ENCODE peak calls at places on chromosome X, in six cellular contexts. One of them, this sample, is unnamed.
A peak's percentile ranks its signal among the peaks of the same experiment; 100 is the strongest.

GRCh38 chrX:111445485-111445884 is 33.5 kb upstream of the DCX start:
- DNase-seq in dorsolateral prefrontal cortex: no peak
- DNase-seq in tibial nerve: no peak
- DNase-seq in fibroblast of the conjunctiva: peak; percentile 16
- DNase-seq in AG20443: peak; percentile 17
- DNase-seq in stimulated activated CD4-positive, alpha-beta T cell treated with anti-CD3 and anti-CD28 coated beads, Interleukin-4, amount 100 ng/mL, for 4 hours: no peak
- DNase-seq in this sample: no peak

GRCh38 chrX:131053076-131053475 is 5.1 kb upstream of the ARHGAP36 start:
- DNase-seq in dorsolateral prefrontal cortex: no peak
- DNase-seq in AG20443: no peak
- DNase-seq in tibial nerve: no peak
- DNase-seq in stimulated activated CD4-positive, alpha-beta T cell treated with anti-CD3 and anti-CD28 coated beads, Interleukin-4, amount 100 ng/mL, for 4 hours: no peak
- DNase-seq in fibroblast of the conjunctiva: no peak
- DNase-seq in this sample: no peak

GRCh38 chrX:53422915-53423268 is 219 bp downstream of the RIBC1 start:
- DNase-seq in stimulated activated CD4-positive, alpha-beta T cell treated with anti-CD3 and anti-CD28 coated beads, Interleukin-4, amount 100 ng/mL, for 4 hours: no peak
- DNase-seq in AG20443: no peak
- DNase-seq in tibial nerve: no peak
- DNase-seq in fibroblast of the conjunctiva: no peak
- DNase-seq in dorsolateral prefrontal cortex: no peak
- DNase-seq in this sample: no peak

GRCh38 chrX:81377329-81377728 is 175.4 kb downstream of the SH3BGRL start:
- DNase-seq in dorsolateral prefrontal cortex: no peak
- DNase-seq in stimulated activated CD4-positive, alpha-beta T cell treated with anti-CD3 and anti-CD28 coated beads, Interleukin-4, amount 100 ng/mL, for 4 hours: no peak
- DNase-seq in tibial nerve: no peak
- DNase-seq in AG20443: peak; percentile 9
- DNase-seq in fibroblast of the conjunctiva: no peak
- DNase-seq in this sample: no peak

GRCh38 chrX:152915541-152916241 is 17.8 kb downstream of the ZNF185 start:
- DNase-seq in AG20443: peak; percentile 54
- DNase-seq in dorsolateral prefrontal cortex: no peak
- DNase-seq in stimulated activated CD4-positive, alpha-beta T cell treated with anti-CD3 and anti-CD28 coated beads, Interleukin-4, amount 100 ng/mL, for 4 hours: no peak
- DNase-seq in fibroblast of the conjunctiva: no peak
- DNase-seq in tibial nerve: no peak
- DNase-seq in this sample: peak; percentile 24

GRCh38 chrX:9312922-9313867 is 151.7 kb upstream of the TBL1X start:
- DNase-seq in AG20443: no peak
- DNase-seq in fibroblast of the conjunctiva: no peak
- DNase-seq in stimulated activated CD4-positive, alpha-beta T cell treated with anti-CD3 and anti-CD28 coated beads, Interleukin-4, amount 100 ng/mL, for 4 hours: peak; percentile 70
- DNase-seq in dorsolateral prefrontal cortex: no peak
- DNase-seq in tibial nerve: peak; percentile 15
- DNase-seq in this sample: peak; percentile 39

GRCh38 chrX:134171661-134172587 is 65.1 kb upstream of the CCDC160 start:
- DNase-seq in tibial nerve: peak; percentile 17
- DNase-seq in stimulated activated CD4-positive, alpha-beta T cell treated with anti-CD3 and anti-CD28 coated beads, Interleukin-4, amount 100 ng/mL, for 4 hours: peak; percentile 23
- DNase-seq in fibroblast of the conjunctiva: no peak
- DNase-seq in dorsolateral prefrontal cortex: no peak
- DNase-seq in AG20443: peak; percentile 6
- DNase-seq in this sample: peak; percentile 27

GRCh38 chrX:150366951-150367545 is 3.9 kb downstream of the MAMLD1 start:
- DNase-seq in fibroblast of the conjunctiva: no peak
- DNase-seq in dorsolateral prefrontal cortex: no peak
- DNase-seq in stimulated activated CD4-positive, alpha-beta T cell treated with anti-CD3 and anti-CD28 coated beads, Interleukin-4, amount 100 ng/mL, for 4 hours: no peak
- DNase-seq in tibial nerve: no peak
- DNase-seq in AG20443: peak; percentile 29
- DNase-seq in this sample: no peak

GRCh38 chrX:11499076-11500044 is 166.4 kb downstream of the ARHGAP6 start:
- DNase-seq in fibroblast of the conjunctiva: peak; percentile 63
- DNase-seq in dorsolateral prefrontal cortex: no peak
- DNase-seq in AG20443: peak; percentile 6
- DNase-seq in stimulated activated CD4-positive, alpha-beta T cell treated with anti-CD3 and anti-CD28 coated beads, Interleukin-4, amount 100 ng/mL, for 4 hours: no peak
- DNase-seq in tibial nerve: no peak
- DNase-seq in this sample: no peak

GRCh38 chrX:22629105-22629725 is 356.5 kb downstream of the CBLL2 start:
- DNase-seq in fibroblast of the conjunctiva: peak; percentile 18
- DNase-seq in tibial nerve: no peak
- DNase-seq in stimulated activated CD4-positive, alpha-beta T cell treated with anti-CD3 and anti-CD28 coated beads, Interleukin-4, amount 100 ng/mL, for 4 hours: no peak
- DNase-seq in AG20443: peak; percentile 37
- DNase-seq in dorsolateral prefrontal cortex: no peak
- DNase-seq in this sample: no peak

GRCh38 chrX:51860679-51861078 is 32.7 kb upstream of the MAGED1 start:
- DNase-seq in fibroblast of the conjunctiva: no peak
- DNase-seq in tibial nerve: no peak
- DNase-seq in stimulated activated CD4-positive, alpha-beta T cell treated with anti-CD3 and anti-CD28 coated beads, Interleukin-4, amount 100 ng/mL, for 4 hours: no peak
- DNase-seq in dorsolateral prefrontal cortex: no peak
- DNase-seq in AG20443: peak; percentile 48
- DNase-seq in this sample: no peak

GRCh38 chrX:53768451-53769246 is 82.1 kb upstream of the HUWE1 start:
- DNase-seq in AG20443: no peak
- DNase-seq in tibial nerve: no peak
- DNase-seq in dorsolateral prefrontal cortex: no peak
- DNase-seq in fibroblast of the conjunctiva: no peak
- DNase-seq in stimulated activated CD4-positive, alpha-beta T cell treated with anti-CD3 and anti-CD28 coated beads, Interleukin-4, amount 100 ng/mL, for 4 hours: no peak
- DNase-seq in this sample: no peak

GRCh38 chrX:115584715-115585114 is 23.7 kb downstream of the PLS3 start:
- DNase-seq in tibial nerve: no peak
- DNase-seq in AG20443: no peak
- DNase-seq in stimulated activated CD4-positive, alpha-beta T cell treated with anti-CD3 and anti-CD28 coated beads, Interleukin-4, amount 100 ng/mL, for 4 hours: no peak
- DNase-seq in fibroblast of the conjunctiva: no peak
- DNase-seq in dorsolateral prefrontal cortex: no peak
- DNase-seq in this sample: no peak

GRCh38 chrX:11591712-11592351 is 73.9 kb downstream of the ARHGAP6 start:
- DNase-seq in AG20443: no peak
- DNase-seq in tibial nerve: no peak
- DNase-seq in dorsolateral prefrontal cortex: no peak
- DNase-seq in fibroblast of the conjunctiva: no peak
- DNase-seq in stimulated activated CD4-positive, alpha-beta T cell treated with anti-CD3 and anti-CD28 coated beads, Interleukin-4, amount 100 ng/mL, for 4 hours: no peak
- DNase-seq in this sample: no peak

GRCh38 chrX:49725401-49725800 is 29.6 kb upstream of the PAGE1 start:
- DNase-seq in stimulated activated CD4-positive, alpha-beta T cell treated with anti-CD3 and anti-CD28 coated beads, Interleukin-4, amount 100 ng/mL, for 4 hours: no peak
- DNase-seq in fibroblast of the conjunctiva: no peak
- DNase-seq in dorsolateral prefrontal cortex: no peak
- DNase-seq in AG20443: no peak
- DNase-seq in tibial nerve: no peak
- DNase-seq in this sample: no peak

GRCh38 chrX:34877451-34877850 is 65.1 kb upstream of the FAM47B start:
- DNase-seq in tibial nerve: no peak
- DNase-seq in stimulated activated CD4-positive, alpha-beta T cell treated with anti-CD3 and anti-CD28 coated beads, Interleukin-4, amount 100 ng/mL, for 4 hours: no peak
- DNase-seq in AG20443: peak; percentile 9
- DNase-seq in fibroblast of the conjunctiva: no peak
- DNase-seq in dorsolateral prefrontal cortex: no peak
- DNase-seq in this sample: no peak

GRCh38 chrX:70433848-70434351 is 10.7 kb upstream of the DLG3 start:
- DNase-seq in AG20443: peak; percentile 81
- DNase-seq in stimulated activated CD4-positive, alpha-beta T cell treated with anti-CD3 and anti-CD28 coated beads, Interleukin-4, amount 100 ng/mL, for 4 hours: peak; percentile 68
- DNase-seq in dorsolateral prefrontal cortex: no peak
- DNase-seq in fibroblast of the conjunctiva: no peak
- DNase-seq in tibial nerve: peak; percentile 20
- DNase-seq in this sample: peak; percentile 60

GRCh38 chrX:31449064-31449463 is 377.2 kb upstream of the FTHL17 start:
- DNase-seq in AG20443: no peak
- DNase-seq in stimulated activated CD4-positive, alpha-beta T cell treated with anti-CD3 and anti-CD28 coated beads, Interleukin-4, amount 100 ng/mL, for 4 hours: no peak
- DNase-seq in fibroblast of the conjunctiva: no peak
- DNase-seq in tibial nerve: no peak
- DNase-seq in dorsolateral prefrontal cortex: no peak
- DNase-seq in this sample: no peak

This sample was measured in activated B cell treated with CpG ODN at 0.5 μM for 24 hours.